ENCODE peak calls at places on chromosomes 6 and 20, in six cellular contexts. H is GM12878, U is small intestine, D is AG04450, M is lung, Q is mammary epithelial cell. O is an unnamed sample.

GRCh38 chr6:3797231-3798200 is 46.0 kb upstream of the PXDC1 start:
- DNase-seq in Q (peak), M (no peak), U (no peak), D (peak), H (no peak), O (peak)

GRCh38 chr6:148395583-148396101 is 53.0 kb downstream of the SASH1 start:
- DNase-seq in U (no peak), D (no peak), M (no peak), Q (no peak), H (no peak), O (no peak)

GRCh38 chr6:42007753-42008528 is 42.4 kb upstream of the TAF8 start:
- DNase-seq in Q (no peak), H (no peak), U (no peak), D (no peak), M (no peak), O (no peak)

GRCh38 chr6:113048741-113049140 is 701.6 kb downstream of the RFPL4B start:
- DNase-seq in D (no peak), M (no peak), Q (no peak), U (no peak), H (no peak), O (no peak)

GRCh38 chr20:21102691-21103311 is 3.4 kb downstream of the LINC00237 start:
- DNase-seq in Q (peak), M (peak), D (no peak), H (no peak), U (peak), O (no peak)

GRCh38 chr20:35145141-35145564 is 2.0 kb downstream of the EDEM2 start:
- DNase-seq in U (peak), D (peak), M (no peak), Q (peak), H (peak), O (peak)

GRCh38 chr6:132465530-132466485 is 47.1 kb downstream of the STX7 start:
- DNase-seq in U (no peak), Q (no peak), M (no peak), H (no peak), D (no peak), O (no peak)

GRCh38 chr6:165988306-165988756 is 179.3 kb downstream of the TBXT start:
- DNase-seq in D (no peak), M (no peak), Q (no peak), U (no peak), H (no peak), O (no peak)

GRCh38 chr6:113011389-113011788 is 664.3 kb downstream of the RFPL4B start:
- DNase-seq in H (no peak), M (no peak), D (no peak), U (no peak), Q (no peak), O (no peak)

GRCh38 chr6:40894962-40895799 is 143.8 kb downstream of the UNC5CL start:
- DNase-seq in H (no peak), M (peak), U (peak), D (peak), Q (peak), O (peak)

GRCh38 chr20:48530957-48531356 is 296.8 kb downstream of the PREX1 start:
- DNase-seq in H (no peak), M (no peak), U (no peak), D (no peak), Q (peak), O (no peak)

GRCh38 chr6:162750776-162751175 is 23.0 kb downstream of the PACRG start:
- DNase-seq in D (no peak), H (no peak), Q (peak), M (no peak), U (no peak), O (peak)

GRCh38 chr6:45377041-45377554 is 636 bp downstream of the SUPT3H start:
- DNase-seq in U (peak), D (no peak), H (peak), Q (peak), M (no peak), O (no peak)

GRCh38 chr6:53327017-53327395 is 21.7 kb downstream of the ELOVL5 start:
- DNase-seq in U (no peak), Q (peak), M (no peak), H (no peak), D (no peak), O (no peak)

GRCh38 chr20:859661-860294 is 26.3 kb downstream of the FAM110A start:
- DNase-seq in Q (peak), D (no peak), M (no peak), H (no peak), U (no peak), O (no peak)

GRCh38 chr6:152636675-152637421 is at the start of gene SYNE1:
- DNase-seq in H (no peak), M (peak), Q (no peak), D (no peak), U (no peak), O (no peak)

GRCh38 chr6:35260642-35261570 is 1.4 kb downstream of the ZNF76 start:
- DNase-seq in M (no peak), Q (no peak), H (no peak), U (no peak), D (no peak), O (no peak)

GRCh38 chr6:121780325-121781313 is 345.2 kb downstream of the GJA1 start:
- DNase-seq in H (no peak), M (peak), U (no peak), D (peak), Q (peak), O (peak)

GRCh38 chr6:53107091-53107490 is 41.5 kb downstream of the GCM1 start:
- DNase-seq in H (no peak), D (no peak), U (no peak), Q (peak), M (no peak), O (no peak)

GRCh38 chr6:130423044-130423443 is 57.2 kb downstream of the TMEM200A start:
- DNase-seq in Q (no peak), D (no peak), H (no peak), M (no peak), U (no peak), O (no peak)

GRCh38 chr6:167137881-167138280 is 15.0 kb downstream of the CCR6 start:
- DNase-seq in D (no peak), Q (no peak), U (no peak), H (no peak), M (no peak), O (no peak)

GRCh38 chr6:167892835-167893234 is 66.1 kb downstream of the AFDN start:
- DNase-seq in U (no peak), M (no peak), H (no peak), D (no peak), Q (no peak), O (no peak)

GRCh38 chr20:4999788-5000187 is 1.5 kb downstream of the SLC23A2 start:
- DNase-seq in U (peak), Q (no peak), D (no peak), M (no peak), H (no peak), O (no peak)

GRCh38 chr6:166419268-166419667 is 36.5 kb upstream of the MPC1 start:
- DNase-seq in H (peak), Q (peak), M (no peak), U (peak), D (no peak), O (peak)

GRCh38 chr6:163249651-163250101 is 164.8 kb upstream of the QKI start:
- DNase-seq in D (no peak), Q (no peak), H (no peak), U (no peak), M (no peak), O (no peak)

GRCh38 chr6:113137411-113137810 is 719.7 kb upstream of the MARCKS start:
- DNase-seq in Q (no peak), M (no peak), H (no peak), U (no peak), D (no peak), O (no peak)

GRCh38 chr20:7829031-7829430 is 111.2 kb downstream of the HAO1 start:
- DNase-seq in D (no peak), Q (no peak), U (no peak), M (no peak), H (no peak), O (no peak)

GRCh38 chr6:108676555-108676954 is 115.8 kb downstream of the FOXO3 start:
- DNase-seq in D (no peak), H (no peak), U (no peak), M (no peak), Q (no peak), O (no peak)

GRCh38 chr20:57877131-57877784 is 167.4 kb upstream of the PMEPA1 start:
- DNase-seq in H (no peak), D (no peak), Q (no peak), M (no peak), U (peak), O (no peak)

GRCh38 chr6:15369838-15370237 is 124.0 kb downstream of the JARID2 start:
- DNase-seq in D (no peak), U (no peak), H (no peak), Q (no peak), M (no peak), O (no peak)

GRCh38 chr6:100726741-100727140 is 154.4 kb downstream of the ASCC3 start:
- DNase-seq in M (no peak), U (no peak), D (no peak), H (no peak), Q (no peak), O (no peak)

GRCh38 chr20:64051532-64052325 is 2.3 kb upstream of the SOX18 start:
- DNase-seq in H (no peak), D (no peak), M (peak), U (no peak), Q (no peak), O (no peak)

GRCh38 chr6:34276881-34277762 is 28.3 kb upstream of the SMIM29 start:
- DNase-seq in D (no peak), H (no peak), Q (no peak), M (no peak), U (no peak), O (no peak)

GRCh38 chr6:28974505-28974904 is 30.6 kb downstream of the ZNF311 start:
- DNase-seq in Q (no peak), H (no peak), U (peak), M (no peak), D (no peak), O (no peak)

GRCh38 chr20:32449890-32450401 is 91.8 kb downstream of the ASXL1 start:
- DNase-seq in D (no peak), U (no peak), H (no peak), M (no peak), Q (no peak), O (no peak)

GRCh38 chr6:46221221-46221793 is 50.5 kb upstream of the ENPP5 start:
- DNase-seq in M (no peak), Q (peak), H (peak), U (peak), D (no peak), O (peak)

GRCh38 chr6:155706341-155706740 is 250.7 kb upstream of the NOX3 start:
- DNase-seq in Q (no peak), H (no peak), U (no peak), M (no peak), D (no peak), O (no peak)

GRCh38 chr6:27019651-27020552 is 227.6 kb upstream of the PRSS16 start:
- DNase-seq in Q (peak), M (peak), U (peak), D (peak), H (peak), O (peak)
- H3K4me3 ChIP-seq in Q (peak), M (peak), U (peak), D (peak), H (peak), O (peak)

GRCh38 chr6:141451508-141452353 is 681.0 kb upstream of the GJE1 start:
- DNase-seq in U (no peak), H (no peak), Q (peak), D (peak), M (no peak), O (peak)
- H3K27ac ChIP-seq in U (no peak), H (no peak), Q (peak), D (peak), M (peak), O (peak)

DNA sequence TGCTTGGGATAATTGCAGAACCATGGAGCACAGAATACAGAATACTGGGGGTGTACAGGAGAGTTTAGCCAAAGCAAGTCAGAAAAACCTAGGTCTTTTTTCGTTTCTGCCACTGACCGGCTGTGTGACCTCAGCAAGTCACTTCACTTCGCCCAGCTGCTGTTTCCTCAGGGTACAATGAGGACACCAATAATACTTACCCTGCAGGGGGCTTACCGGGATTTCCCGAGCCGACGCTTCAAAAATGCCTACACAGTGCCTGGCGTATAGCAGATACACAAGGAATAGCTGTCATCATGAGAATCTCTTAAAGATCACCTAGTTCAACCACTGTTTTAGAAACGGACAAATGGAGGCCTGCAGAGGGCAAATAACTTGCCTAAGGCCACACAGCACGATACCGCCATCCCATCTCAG is 772 bp downstream of the RIPOR3 start:
- DNase-seq in D (no peak), Q (no peak), H (no peak), U (no peak), M (no peak), O (no peak)
- H3K4me3 ChIP-seq in D (peak), Q (no peak), H (no peak), U (no peak), M (peak), O (no peak)

GRCh38 chr6:151197556-151197955 is 42.2 kb upstream of the AKAP12 start:
- DNase-seq in Q (no peak), H (no peak), M (no peak), U (no peak), D (no peak), O (no peak)

GRCh38 chr6:151199976-151200375 is 39.8 kb upstream of the AKAP12 start:
- DNase-seq in D (no peak), M (no peak), H (no peak), Q (no peak), U (no peak), O (no peak)

GRCh38 chr6:151191477-151191995 is 48.2 kb upstream of the AKAP12 start:
- DNase-seq in Q (no peak), H (no peak), M (no peak), D (no peak), U (no peak), O (no peak)

DNA sequence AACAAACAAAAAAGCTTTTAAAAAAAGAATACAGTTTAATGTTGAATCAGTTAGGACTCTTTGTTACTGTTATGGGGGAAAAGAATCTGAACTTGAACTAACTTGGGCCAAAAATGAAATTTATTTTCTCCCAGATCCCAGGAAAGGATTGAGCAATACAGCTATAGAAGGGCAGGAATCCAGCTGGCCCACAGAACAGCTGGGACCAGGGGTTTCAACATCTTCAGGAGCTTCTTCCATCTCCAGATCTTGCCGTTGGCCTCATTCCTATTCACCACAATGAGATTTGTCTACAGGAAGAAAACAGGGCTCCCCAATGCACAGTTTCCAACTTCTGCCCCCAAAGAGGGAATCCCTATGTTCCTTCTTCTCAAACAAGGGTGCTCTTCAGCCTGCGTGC is 43.2 kb upstream of the AKAP12 start:
- DNase-seq in Q (no peak), H (no peak), U (no peak), M (peak), D (peak), O (no peak)
- H3K27ac ChIP-seq in Q (no peak), H (no peak), U (no peak), M (no peak), D (no peak), O (no peak)